ENCODE peak calls at places on chromosomes 5 and 9, in four cellular contexts. E is HepG2, O is H1, U is GM12878. T is an unnamed sample.

GRCh38 chr5:95873351-95873750 is 50.8 kb upstream of the GLRX start:
- DNase-seq in E (no peak), O (no peak), U (no peak), T (no peak)

GRCh38 chr9:75907329-75907728 is 16.9 kb downstream of the PCSK5 start:
- DNase-seq in E (peak), O (no peak), U (no peak), T (no peak)

GRCh38 chr5:38697013-38697412 is 140.6 kb upstream of the LIFR start:
- DNase-seq in E (peak), O (no peak), U (no peak), T (no peak)

GRCh38 chr5:83095973-83096539 is 18.7 kb downstream of the XRCC4 start:
- DNase-seq in E (peak), O (no peak), U (no peak), T (no peak)

GRCh38 chr9:82489579-82489915 is 501.0 kb downstream of the SPATA31D1 start:
- DNase-seq in E (no peak), O (no peak), U (no peak), T (no peak)

GRCh38 chr5:40678021-40678939 is 1.4 kb upstream of the PTGER4 start:
- DNase-seq in E (no peak), O (no peak), U (no peak), T (no peak)

GRCh38 chr5:149549461-149550266 is 1.6 kb downstream of the CSNK1A1 start:
- DNase-seq in E (peak), O (no peak), U (peak), T (no peak)

GRCh38 chr9:16310288-16311145 is 560.0 kb downstream of the BNC2 start:
- DNase-seq in E (no peak), O (no peak), U (no peak), T (no peak)

GRCh38 chr9:38271666-38272241 is 120.7 kb upstream of the ALDH1B1 start:
- DNase-seq in E (no peak), O (no peak), U (no peak), T (no peak)

GRCh38 chr9:107480386-107480789 is 9.2 kb downstream of the KLF4 start:
- DNase-seq in E (no peak), O (no peak), U (no peak), T (no peak)

GRCh38 chr5:169142264-169142970 is 158.5 kb downstream of the SLIT3 start:
- DNase-seq in E (no peak), O (no peak), U (no peak), T (no peak)

GRCh38 chr9:83511051-83511450 is 27.1 kb downstream of the FRMD3 start:
- DNase-seq in E (no peak), O (no peak), U (peak), T (no peak)

GRCh38 chr9:69495331-69495730 is 170.3 kb downstream of the ENTREP1 start:
- DNase-seq in E (no peak), O (no peak), U (no peak), T (no peak)

GRCh38 chr9:87342743-87343142 is 154.9 kb upstream of the DAPK1 start:
- DNase-seq in E (no peak), O (no peak), U (no peak), T (no peak)

GRCh38 chr9:20844916-20845315 is 160.9 kb downstream of the FOCAD start:
- DNase-seq in E (no peak), O (no peak), U (no peak), T (no peak)

GRCh38 chr9:113593682-113594281 is 130.3 kb downstream of the RGS3 start:
- DNase-seq in E (peak), O (peak), U (no peak), T (peak)

GRCh38 chr5:171619744-171620143 is 165.9 kb upstream of the SMIM23 start:
- DNase-seq in E (no peak), O (no peak), U (no peak), T (no peak)

GRCh38 chr5:18745988-18746615 is 1111.8 kb downstream of the TAF11L14 start:
- DNase-seq in E (peak), O (no peak), U (peak), T (no peak)

GRCh38 chr5:138637256-138637655 is 62.1 kb upstream of the HSPA9 start:
- DNase-seq in E (no peak), O (no peak), U (no peak), T (no peak)

GRCh38 chr9:137648396-137648795 is 29.6 kb downstream of the EHMT1 start:
- DNase-seq in E (no peak), O (no peak), U (no peak), T (no peak)

GRCh38 chr5:168114444-168115017 is 176.9 kb upstream of the WWC1 start:
- DNase-seq in E (peak), O (peak), U (no peak), T (peak)

GRCh38 chr9:115349542-115349941 is 231.6 kb upstream of the TNC start:
- DNase-seq in E (no peak), O (no peak), U (no peak), T (no peak)

GRCh38 chr9:129359871-129360536 is 181.9 kb upstream of the IER5L start:
- DNase-seq in E (no peak), O (no peak), U (no peak), T (no peak)

DNA sequence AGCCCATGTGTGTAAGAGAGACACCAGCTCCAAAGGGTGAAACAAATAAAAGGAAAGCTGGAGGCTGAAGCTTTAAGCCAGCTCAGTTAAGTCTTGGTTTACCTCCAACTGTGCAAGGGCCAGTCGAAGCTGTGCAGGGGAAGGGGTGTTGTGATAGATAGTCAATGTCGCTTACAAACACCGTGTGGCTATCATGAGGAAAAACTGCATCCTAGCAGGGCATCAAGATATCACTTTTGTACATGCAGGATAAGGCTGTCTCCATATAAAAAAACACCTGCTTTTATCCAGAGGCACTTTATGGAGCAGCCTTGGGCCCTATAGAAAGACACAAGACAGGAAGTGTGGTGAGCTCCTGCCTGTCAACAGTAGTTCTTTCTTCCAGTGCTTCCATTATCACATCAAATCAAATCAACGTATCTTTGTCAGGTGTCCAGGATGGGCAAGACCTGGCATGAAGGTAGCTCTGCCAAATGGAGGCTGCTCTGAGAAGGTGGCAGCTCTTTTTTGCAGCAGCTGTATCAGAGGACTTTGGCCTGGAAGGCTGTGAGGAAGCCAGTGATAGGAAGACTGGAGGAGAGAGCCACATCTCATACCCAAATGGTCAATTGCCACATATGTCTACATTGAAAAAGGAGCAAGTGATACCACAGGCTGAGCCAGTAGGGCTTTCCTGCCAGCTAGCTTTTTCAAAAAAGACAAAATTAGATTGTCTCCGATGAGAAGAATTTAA is 29.3 kb upstream of the SELENOP start:
- DNase-seq in E (no peak), O (no peak), U (no peak), T (no peak)
- H3K4me3 ChIP-seq in E (no peak), O (no peak), U (no peak), T (no peak)

GRCh38 chr5:115842089-115842881 is 550 bp downstream of the AP3S1 start:
- DNase-seq in E (peak), O (peak), U (no peak), T (peak)
- TF ChIP-seq SUZ12 in E (no peak), O (no peak), U (no peak), T (no peak)

DNA sequence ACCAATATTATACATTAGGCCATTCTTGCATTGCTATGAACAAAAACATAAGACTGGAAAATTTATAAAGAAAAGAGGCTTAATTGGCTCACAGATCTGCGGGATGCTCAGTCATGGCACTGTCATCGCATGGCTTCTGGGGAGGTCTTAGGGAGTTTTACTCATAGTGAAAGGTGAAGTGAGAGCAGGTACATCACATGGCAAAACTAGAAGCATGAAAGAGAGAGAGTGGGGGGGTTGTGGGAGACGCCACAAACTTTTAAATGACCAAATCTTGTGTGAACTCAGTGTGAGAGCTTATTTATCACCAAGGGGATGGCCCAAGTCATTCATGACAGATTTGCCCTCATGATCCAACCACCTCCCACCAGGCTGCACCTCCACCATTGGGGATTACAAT is 398.3 kb upstream of the EDIL3 start:
- DNase-seq in E (no peak), O (no peak), U (no peak), T (no peak)
- TF ChIP-seq YY1 in E (no peak), O (no peak), U (no peak), T (no peak)

GRCh38 chr5:177445052-177446016 is 1.3 kb upstream of the PRR7 start:
- DNase-seq in E (no peak), O (no peak), U (no peak), T (no peak)

GRCh38 chr5:177446184-177447065 is at the start of gene PRR7:
- DNase-seq in E (no peak), O (peak), U (no peak), T (no peak)

GRCh38 chr5:177448244-177448950 is 1.8 kb downstream of the PRR7 start:
- DNase-seq in E (no peak), O (no peak), U (no peak), T (no peak)

GRCh38 chr5:177447611-177448243 is 1.1 kb downstream of the PRR7 start:
- DNase-seq in E (peak), O (peak), U (no peak), T (no peak)

DNA sequence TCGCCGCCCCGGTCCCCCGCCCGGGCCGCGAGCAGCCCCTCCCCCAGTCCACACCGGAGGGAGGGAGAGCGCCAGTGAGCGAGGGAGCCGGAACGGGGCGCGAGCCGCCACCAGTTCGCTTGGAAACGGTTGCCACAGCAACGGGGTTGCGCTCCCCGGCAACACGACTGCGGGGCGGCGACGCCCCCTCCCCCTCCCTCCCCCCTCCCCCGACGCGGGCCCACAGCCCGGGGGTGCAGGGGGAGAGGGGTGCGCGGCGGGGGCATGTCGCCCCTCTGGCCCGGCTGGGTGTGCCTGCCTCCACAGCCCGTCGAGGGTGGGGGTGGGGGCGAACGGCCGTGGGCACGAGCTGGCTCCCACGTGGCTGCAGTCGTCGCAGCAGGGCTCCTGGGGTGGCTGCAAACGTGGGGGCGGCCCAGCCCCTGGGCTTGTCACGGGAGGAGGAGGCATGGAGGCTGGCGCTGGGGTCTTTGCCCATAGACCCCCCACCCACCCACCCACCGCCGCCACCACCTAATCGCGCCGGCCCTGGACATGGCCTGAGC is 524 bp downstream of the PRR7 start:
- DNase-seq in E (no peak), O (peak), U (no peak), T (no peak)
- H3K4me3 ChIP-seq in E (peak), O (peak), U (peak), T (peak)

GRCh38 chr9:99023831-99024230 is 80.1 kb downstream of the COL15A1 start:
- DNase-seq in E (no peak), O (no peak), U (no peak), T (no peak)

GRCh38 chr9:99025616-99026270 is 79.2 kb upstream of the TGFBR1 start:
- DNase-seq in E (no peak), O (no peak), U (no peak), T (no peak)

GRCh38 chr9:99026271-99026955 is 78.5 kb upstream of the TGFBR1 start:
- DNase-seq in E (no peak), O (no peak), U (no peak), T (no peak)

GRCh38 chr9:99023229-99023628 is 79.5 kb downstream of the COL15A1 start:
- DNase-seq in E (no peak), O (no peak), U (no peak), T (no peak)

DNA sequence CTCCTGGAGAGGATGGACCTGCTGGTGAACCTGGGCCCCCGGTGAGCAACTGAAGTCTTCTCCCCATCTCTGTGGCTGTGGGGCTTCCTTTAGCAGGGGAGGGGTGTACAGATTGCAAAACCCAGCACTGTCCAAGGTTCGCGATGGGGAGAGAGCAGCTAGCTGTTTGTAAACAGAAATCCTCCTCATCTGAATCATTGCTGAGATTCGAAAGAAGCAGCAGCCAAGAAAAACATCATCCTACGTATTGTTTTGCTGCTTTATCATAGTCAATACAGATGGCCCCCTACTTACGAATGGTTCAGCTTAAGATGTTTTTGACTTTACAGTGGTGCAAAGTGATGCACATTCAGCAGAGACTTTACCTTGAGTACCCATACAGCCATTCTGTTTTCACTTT is 80.0 kb upstream of the TGFBR1 start:
- DNase-seq in E (no peak), O (no peak), U (no peak), T (no peak)
- TF ChIP-seq SUZ12 in E (no peak), O (no peak), U (no peak), T (no peak)

GRCh38 chr5:15365040-15365439 is 134.9 kb upstream of the FBXL7 start:
- DNase-seq in E (no peak), O (no peak), U (no peak), T (no peak)
- TF ChIP-seq YY1 in E (no peak), O (no peak), U (no peak), T (no peak)

DNA sequence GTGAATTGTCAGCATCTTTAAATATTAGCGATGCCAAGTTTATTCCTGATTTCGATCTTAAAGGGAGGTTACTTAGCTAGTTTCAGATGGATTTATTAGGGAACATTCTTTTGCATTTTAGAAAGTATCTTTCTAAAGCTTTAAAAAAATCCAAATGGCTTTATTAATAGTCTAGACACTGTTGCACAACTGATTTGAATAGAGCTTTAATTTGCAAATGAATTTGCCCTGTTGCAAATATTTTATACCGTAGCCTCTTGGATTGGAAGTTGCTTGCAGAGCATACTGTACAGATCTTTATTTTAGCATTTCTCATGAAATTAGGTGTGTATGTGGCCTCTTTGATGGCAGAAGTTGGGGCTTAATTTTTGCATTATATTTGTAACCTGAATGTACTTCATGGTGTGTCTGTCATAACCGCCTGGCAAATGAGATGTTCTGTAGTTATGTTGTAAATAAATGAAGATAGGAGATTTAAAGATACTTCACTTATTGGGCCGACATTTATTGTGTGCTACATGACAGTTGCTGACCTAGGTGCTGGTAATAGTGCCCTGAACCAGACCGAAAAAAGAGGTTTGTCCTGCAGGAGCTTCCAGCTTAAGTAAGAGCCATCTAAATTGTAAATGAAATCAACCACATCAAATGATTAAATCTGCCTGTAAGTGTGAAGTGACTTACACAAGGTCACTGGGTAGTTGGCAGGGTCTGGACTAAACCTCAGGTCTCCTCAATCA is 1.8 kb downstream of the TCERG1 start:
- DNase-seq in E (no peak), O (no peak), U (no peak), T (no peak)
- H3K4me3 ChIP-seq in E (peak), O (peak), U (peak), T (no peak)

DNA sequence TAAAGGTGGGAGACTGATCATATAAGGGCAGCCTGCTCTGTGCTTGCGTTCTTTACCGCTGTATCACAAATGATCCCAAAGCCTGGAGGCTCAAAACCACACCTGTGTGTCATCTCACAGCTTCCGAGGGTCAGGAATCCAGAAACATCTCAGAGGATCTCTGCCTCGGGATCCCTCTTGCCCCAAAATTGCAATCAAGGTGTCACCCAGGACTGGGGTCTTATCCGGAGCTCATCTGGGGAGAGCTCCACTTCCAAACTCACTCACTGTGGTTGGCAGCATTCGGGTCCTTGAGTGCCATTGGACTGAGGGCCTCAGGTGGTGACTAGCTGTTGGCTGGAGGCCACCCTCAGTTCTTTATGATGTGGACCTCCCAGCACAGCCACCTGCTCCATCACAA is 26.7 kb upstream of the FCN2 start:
- DNase-seq in E (no peak), O (no peak), U (no peak), T (no peak)
- TF ChIP-seq SUZ12 in E (no peak), O (no peak), U (no peak), T (no peak)

DNA sequence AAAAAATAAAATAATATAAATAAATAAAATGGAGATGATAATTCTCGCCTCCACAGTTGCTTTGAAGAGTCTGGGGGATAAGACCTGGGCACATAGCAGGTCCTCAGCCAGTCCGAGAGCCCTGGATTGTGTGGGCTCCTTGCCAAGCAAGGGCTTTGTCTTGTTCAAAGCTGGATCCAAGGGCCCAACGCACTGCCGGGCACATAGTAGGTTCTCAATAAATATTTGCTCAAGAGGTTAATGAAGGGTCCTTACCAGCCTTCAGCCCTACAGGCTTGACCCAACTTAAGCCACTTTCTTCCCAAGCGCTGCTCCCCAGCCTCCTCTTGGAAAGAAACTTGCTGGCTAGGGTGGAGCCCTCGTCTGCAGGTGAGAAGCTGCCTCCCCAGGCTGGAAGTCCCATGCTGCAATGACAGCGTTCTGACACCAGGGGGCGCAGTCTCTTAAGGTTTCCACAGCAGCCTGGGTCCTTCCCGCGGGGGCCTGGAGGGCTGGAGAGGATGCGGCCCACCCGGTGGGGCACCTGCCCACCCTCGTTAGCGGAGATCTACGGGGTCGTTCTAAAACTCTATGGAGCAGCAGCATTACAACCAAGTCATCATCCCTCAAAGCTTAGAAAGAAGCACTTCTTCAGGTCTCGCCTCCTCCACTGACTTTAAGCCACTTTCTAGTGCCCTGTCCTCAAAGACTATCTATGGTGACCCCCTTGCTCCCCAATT is 115.2 kb downstream of the LHX2 start:
- DNase-seq in E (peak), O (peak), U (peak), T (peak)
- TF ChIP-seq YY1 in E (no peak), O (no peak), U (peak), T (no peak)

DNA sequence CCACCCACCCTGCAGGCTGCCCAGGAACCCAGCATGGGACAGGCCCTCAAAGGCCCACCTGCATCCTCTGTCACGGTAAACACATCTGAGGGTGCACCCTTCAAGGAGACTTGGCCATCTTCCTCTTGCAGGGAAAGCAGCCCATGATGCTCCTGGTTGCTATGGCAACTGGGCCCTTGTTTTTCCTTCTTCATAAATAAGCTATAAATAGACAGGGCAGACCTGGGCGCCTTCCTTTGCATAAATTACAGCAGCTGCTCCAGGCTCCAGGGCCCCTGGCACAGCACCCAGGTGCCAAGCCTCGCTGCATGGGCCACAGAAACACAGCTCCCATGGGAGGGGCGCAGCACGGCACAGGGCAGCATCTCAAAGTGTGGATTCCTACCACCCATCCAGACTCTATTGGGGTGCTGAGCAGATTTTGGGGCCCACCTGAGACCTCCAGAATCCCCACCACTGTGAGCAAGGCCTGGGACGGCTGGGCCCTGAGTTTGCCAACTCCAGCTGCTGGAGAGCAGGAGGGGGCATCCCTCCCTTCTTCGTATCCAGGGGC is 5.8 kb upstream of the PSMB7 start:
- DNase-seq in E (no peak), O (no peak), U (no peak), T (no peak)
- H3K4me3 ChIP-seq in E (no peak), O (no peak), U (no peak), T (no peak)